ENCODE peak calls at places on chromosomes 5 and 9, in six cellular contexts. T is neuronal stem cell, M is GM12865, X is Daoy, W is RWPE1, C is NCI-H1930. I is an unnamed sample.

GRCh38 chr9:20579544-20580309 is 42.6 kb downstream of the MLLT3 start:
- DNase-seq in M (peak), T (no peak), W (no peak), C (no peak), X (no peak), I (no peak)

GRCh38 chr5:168372351-168372946 is 81.0 kb downstream of the WWC1 start:
- DNase-seq in W (no peak), X (no peak), T (no peak), M (peak), C (no peak), I (peak)

GRCh38 chr5:143536364-143536763 is 132.9 kb upstream of the NR3C1 start:
- DNase-seq in X (peak), T (no peak), W (peak), M (no peak), C (no peak), I (no peak)

GRCh38 chr5:172953776-172954189 is 5.4 kb upstream of the RPL26L1 start:
- DNase-seq in T (no peak), W (peak), C (no peak), M (no peak), X (no peak), I (no peak)

GRCh38 chr9:124011460-124012301 is at the start of gene LHX2:
- DNase-seq in M (peak), T (peak), X (peak), C (peak), W (peak), I (peak)

GRCh38 chr5:124461857-124462423 is 284.5 kb downstream of the ZNF608 start:
- DNase-seq in C (peak), M (no peak), T (peak), X (no peak), W (no peak), I (no peak)

GRCh38 chr9:136865768-136866103 is 372 bp downstream of the EDF1 start:
- DNase-seq in T (no peak), M (no peak), C (no peak), W (no peak), X (peak), I (no peak)

GRCh38 chr9:129866373-129867137 is 31.3 kb downstream of the USP20 start:
- DNase-seq in C (no peak), W (no peak), T (no peak), M (no peak), X (no peak), I (no peak)

GRCh38 chr5:40832345-40832744 is 2.7 kb downstream of the RPL37 start:
- DNase-seq in T (no peak), X (no peak), M (no peak), W (no peak), C (no peak), I (no peak)

GRCh38 chr5:173926359-173926758 is 38.2 kb downstream of the CPEB4 start:
- DNase-seq in C (no peak), T (no peak), W (no peak), X (no peak), M (no peak), I (no peak)

GRCh38 chr9:99820330-99821186 is 1.1 kb upstream of the NR4A3 start:
- DNase-seq in W (peak), C (no peak), X (peak), T (no peak), M (peak), I (peak)

GRCh38 chr5:98173334-98173733 is 600.1 kb upstream of the RGMB start:
- DNase-seq in W (no peak), X (peak), M (no peak), T (no peak), C (no peak), I (no peak)

GRCh38 chr5:123036391-123037103 is at the start of gene PPIC:
- DNase-seq in X (peak), W (peak), C (peak), T (peak), M (peak), I (peak)

GRCh38 chr9:85067792-85068191 is 398.3 kb downstream of the NTRK2 start:
- DNase-seq in W (no peak), M (peak), X (no peak), C (no peak), T (no peak), I (peak)

GRCh38 chr5:10257870-10258269 is 7.8 kb downstream of the CCT5 start:
- DNase-seq in X (no peak), T (no peak), W (no peak), C (no peak), M (no peak), I (no peak)

GRCh38 chr5:158174918-158175663 is 316.1 kb upstream of the CLINT1 start:
- DNase-seq in T (peak), W (peak), X (peak), M (peak), C (peak), I (peak)

GRCh38 chr9:113011911-113012381 is at the start of gene ZNF883:
- DNase-seq in X (peak), M (no peak), T (peak), C (peak), W (peak), I (peak)

GRCh38 chr5:122454522-122454921 is 142.5 kb downstream of the SNCAIP start:
- DNase-seq in M (no peak), T (no peak), X (no peak), C (no peak), W (no peak), I (no peak)

GRCh38 chr5:79962580-79963222 is 28.4 kb downstream of the MTX3 start:
- DNase-seq in T (peak), W (no peak), X (peak), C (no peak), M (no peak), I (no peak)

GRCh38 chr9:109499631-109500120 is 1.6 kb upstream of the PTPN3 start:
- DNase-seq in X (peak), M (no peak), W (no peak), C (peak), T (peak), I (no peak)

GRCh38 chr9:120099064-120099463 is 480.9 kb downstream of the CDK5RAP2 start:
- DNase-seq in M (no peak), W (no peak), C (no peak), T (no peak), X (no peak), I (no peak)

GRCh38 chr9:115170674-115171073 is 52.7 kb upstream of the TNC start:
- DNase-seq in X (peak), C (no peak), W (peak), M (no peak), T (no peak), I (no peak)

GRCh38 chr5:178210073-178210526 is 5.8 kb downstream of the HNRNPAB start:
- DNase-seq in C (no peak), T (no peak), M (no peak), X (no peak), W (no peak), I (no peak)

GRCh38 chr9:131685753-131686706 is 53.8 kb downstream of the RAPGEF1 start:
- DNase-seq in T (no peak), C (no peak), X (no peak), M (no peak), W (no peak), I (no peak)

GRCh38 chr9:108746001-108746400 is 109.8 kb downstream of the ACTL7B start:
- DNase-seq in T (no peak), X (no peak), C (no peak), W (no peak), M (no peak), I (no peak)

I was measured in MM.1S.